ENCODE peak calls at places on chromosome 9, in nine cellular contexts. One of them, this sample, is unnamed.

GRCh38 chr9:3224931-3225330 is 300.9 kb downstream of the RFX3 start:
- DNase-seq in NCI-H510A treated with DMSO at 0.1 percent for 48 hours: no peak
- DNase-seq in NCI-H1092: peak
- DNase-seq in OCI-M1: no peak
- DNase-seq in stimulated activated CD4-positive, alpha-beta T cell treated with anti-CD3 and anti-CD28 coated beads, Interleukin-12 subunit alpha, Interleukin-12 subunit beta, amount 100 ng/mL, for 24 hours: no peak
- DNase-seq in effector memory CD8-positive, alpha-beta T cell: no peak
- DNase-seq in neuronal stem cell: no peak
- DNase-seq in HFF-Myc: no peak
- DNase-seq in A549: no peak
- DNase-seq in this sample: no peak

GRCh38 chr9:93057024-93057702 is 1.3 kb upstream of the SUSD3 start:
- DNase-seq in OCI-M1: no peak
- DNase-seq in HFF-Myc: no peak
- DNase-seq in NCI-H1092: no peak
- DNase-seq in effector memory CD8-positive, alpha-beta T cell: no peak
- DNase-seq in NCI-H510A treated with DMSO at 0.1 percent for 48 hours: no peak
- DNase-seq in stimulated activated CD4-positive, alpha-beta T cell treated with anti-CD3 and anti-CD28 coated beads, Interleukin-12 subunit alpha, Interleukin-12 subunit beta, amount 100 ng/mL, for 24 hours: no peak
- DNase-seq in A549: no peak
- DNase-seq in neuronal stem cell: no peak
- DNase-seq in this sample: no peak

GRCh38 chr9:107612136-107612535 is 122.6 kb upstream of the KLF4 start:
- DNase-seq in OCI-M1: peak
- DNase-seq in effector memory CD8-positive, alpha-beta T cell: no peak
- DNase-seq in stimulated activated CD4-positive, alpha-beta T cell treated with anti-CD3 and anti-CD28 coated beads, Interleukin-12 subunit alpha, Interleukin-12 subunit beta, amount 100 ng/mL, for 24 hours: no peak
- DNase-seq in HFF-Myc: no peak
- DNase-seq in neuronal stem cell: no peak
- DNase-seq in NCI-H1092: no peak
- DNase-seq in NCI-H510A treated with DMSO at 0.1 percent for 48 hours: no peak
- DNase-seq in A549: no peak
- DNase-seq in this sample: peak

GRCh38 chr9:21770877-21771560 is 31.4 kb upstream of the MTAP start:
- DNase-seq in neuronal stem cell: no peak
- DNase-seq in NCI-H510A treated with DMSO at 0.1 percent for 48 hours: no peak
- DNase-seq in effector memory CD8-positive, alpha-beta T cell: no peak
- DNase-seq in OCI-M1: peak
- DNase-seq in HFF-Myc: peak
- DNase-seq in stimulated activated CD4-positive, alpha-beta T cell treated with anti-CD3 and anti-CD28 coated beads, Interleukin-12 subunit alpha, Interleukin-12 subunit beta, amount 100 ng/mL, for 24 hours: no peak
- DNase-seq in A549: peak
- DNase-seq in NCI-H1092: no peak
- DNase-seq in this sample: no peak

GRCh38 chr9:92715488-92716231 is 45.7 kb upstream of the IPPK start:
- DNase-seq in A549: no peak
- DNase-seq in stimulated activated CD4-positive, alpha-beta T cell treated with anti-CD3 and anti-CD28 coated beads, Interleukin-12 subunit alpha, Interleukin-12 subunit beta, amount 100 ng/mL, for 24 hours: no peak
- DNase-seq in effector memory CD8-positive, alpha-beta T cell: no peak
- DNase-seq in neuronal stem cell: no peak
- DNase-seq in NCI-H510A treated with DMSO at 0.1 percent for 48 hours: no peak
- DNase-seq in HFF-Myc: no peak
- DNase-seq in NCI-H1092: no peak
- DNase-seq in OCI-M1: peak
- DNase-seq in this sample: peak

GRCh38 chr9:117073071-117073470 is 341.8 kb downstream of the ASTN2 start:
- DNase-seq in OCI-M1: no peak
- DNase-seq in neuronal stem cell: no peak
- DNase-seq in NCI-H1092: no peak
- DNase-seq in stimulated activated CD4-positive, alpha-beta T cell treated with anti-CD3 and anti-CD28 coated beads, Interleukin-12 subunit alpha, Interleukin-12 subunit beta, amount 100 ng/mL, for 24 hours: no peak
- DNase-seq in A549: no peak
- DNase-seq in NCI-H510A treated with DMSO at 0.1 percent for 48 hours: no peak
- DNase-seq in HFF-Myc: no peak
- DNase-seq in effector memory CD8-positive, alpha-beta T cell: no peak
- DNase-seq in this sample: no peak

GRCh38 chr9:72807765-72808445 is 144.9 kb downstream of the ALDH1A1 start:
- DNase-seq in stimulated activated CD4-positive, alpha-beta T cell treated with anti-CD3 and anti-CD28 coated beads, Interleukin-12 subunit alpha, Interleukin-12 subunit beta, amount 100 ng/mL, for 24 hours: no peak
- DNase-seq in NCI-H510A treated with DMSO at 0.1 percent for 48 hours: no peak
- DNase-seq in NCI-H1092: no peak
- DNase-seq in effector memory CD8-positive, alpha-beta T cell: no peak
- DNase-seq in OCI-M1: peak
- DNase-seq in HFF-Myc: no peak
- DNase-seq in A549: peak
- DNase-seq in neuronal stem cell: no peak
- DNase-seq in this sample: no peak

GRCh38 chr9:4011062-4011461 is 288.8 kb downstream of the GLIS3 start:
- DNase-seq in neuronal stem cell: no peak
- DNase-seq in NCI-H510A treated with DMSO at 0.1 percent for 48 hours: peak
- DNase-seq in stimulated activated CD4-positive, alpha-beta T cell treated with anti-CD3 and anti-CD28 coated beads, Interleukin-12 subunit alpha, Interleukin-12 subunit beta, amount 100 ng/mL, for 24 hours: no peak
- DNase-seq in NCI-H1092: no peak
- DNase-seq in HFF-Myc: no peak
- DNase-seq in A549: no peak
- DNase-seq in OCI-M1: no peak
- DNase-seq in effector memory CD8-positive, alpha-beta T cell: no peak
- DNase-seq in this sample: no peak

GRCh38 chr9:13690595-13690994 is 411.1 kb upstream of the MPDZ start:
- DNase-seq in OCI-M1: no peak
- DNase-seq in NCI-H510A treated with DMSO at 0.1 percent for 48 hours: no peak
- DNase-seq in effector memory CD8-positive, alpha-beta T cell: no peak
- DNase-seq in NCI-H1092: no peak
- DNase-seq in neuronal stem cell: no peak
- DNase-seq in A549: no peak
- DNase-seq in stimulated activated CD4-positive, alpha-beta T cell treated with anti-CD3 and anti-CD28 coated beads, Interleukin-12 subunit alpha, Interleukin-12 subunit beta, amount 100 ng/mL, for 24 hours: no peak
- DNase-seq in HFF-Myc: no peak
- DNase-seq in this sample: no peak

GRCh38 chr9:131732636-131733340 is 7.1 kb downstream of the RAPGEF1 start:
- DNase-seq in OCI-M1: no peak
- DNase-seq in A549: no peak
- DNase-seq in NCI-H510A treated with DMSO at 0.1 percent for 48 hours: no peak
- DNase-seq in stimulated activated CD4-positive, alpha-beta T cell treated with anti-CD3 and anti-CD28 coated beads, Interleukin-12 subunit alpha, Interleukin-12 subunit beta, amount 100 ng/mL, for 24 hours: no peak
- DNase-seq in effector memory CD8-positive, alpha-beta T cell: peak
- DNase-seq in neuronal stem cell: no peak
- DNase-seq in NCI-H1092: no peak
- DNase-seq in HFF-Myc: no peak
- DNase-seq in this sample: no peak

GRCh38 chr9:114909657-114910056 is 20.7 kb downstream of the TNFSF8 start:
- DNase-seq in neuronal stem cell: no peak
- DNase-seq in A549: no peak
- DNase-seq in stimulated activated CD4-positive, alpha-beta T cell treated with anti-CD3 and anti-CD28 coated beads, Interleukin-12 subunit alpha, Interleukin-12 subunit beta, amount 100 ng/mL, for 24 hours: no peak
- DNase-seq in NCI-H1092: no peak
- DNase-seq in effector memory CD8-positive, alpha-beta T cell: no peak
- DNase-seq in HFF-Myc: no peak
- DNase-seq in NCI-H510A treated with DMSO at 0.1 percent for 48 hours: peak
- DNase-seq in OCI-M1: no peak
- DNase-seq in this sample: no peak

GRCh38 chr9:129278391-129279237 is 100.6 kb upstream of the IER5L start:
- DNase-seq in A549: peak
- DNase-seq in OCI-M1: no peak
- DNase-seq in stimulated activated CD4-positive, alpha-beta T cell treated with anti-CD3 and anti-CD28 coated beads, Interleukin-12 subunit alpha, Interleukin-12 subunit beta, amount 100 ng/mL, for 24 hours: no peak
- DNase-seq in effector memory CD8-positive, alpha-beta T cell: no peak
- DNase-seq in NCI-H510A treated with DMSO at 0.1 percent for 48 hours: peak
- DNase-seq in NCI-H1092: no peak
- DNase-seq in HFF-Myc: no peak
- DNase-seq in neuronal stem cell: no peak
- DNase-seq in this sample: no peak

GRCh38 chr9:86460211-86461002 is 106.2 kb upstream of the TUT7 start:
- DNase-seq in stimulated activated CD4-positive, alpha-beta T cell treated with anti-CD3 and anti-CD28 coated beads, Interleukin-12 subunit alpha, Interleukin-12 subunit beta, amount 100 ng/mL, for 24 hours: no peak
- DNase-seq in neuronal stem cell: no peak
- DNase-seq in A549: no peak
- DNase-seq in OCI-M1: no peak
- DNase-seq in NCI-H510A treated with DMSO at 0.1 percent for 48 hours: no peak
- DNase-seq in NCI-H1092: no peak
- DNase-seq in HFF-Myc: no peak
- DNase-seq in effector memory CD8-positive, alpha-beta T cell: no peak
- DNase-seq in this sample: no peak

GRCh38 chr9:35756743-35757526 is 2.9 kb upstream of the MSMP start:
- DNase-seq in HFF-Myc: no peak
- DNase-seq in effector memory CD8-positive, alpha-beta T cell: no peak
- DNase-seq in OCI-M1: peak
- DNase-seq in A549: peak
- DNase-seq in neuronal stem cell: peak
- DNase-seq in stimulated activated CD4-positive, alpha-beta T cell treated with anti-CD3 and anti-CD28 coated beads, Interleukin-12 subunit alpha, Interleukin-12 subunit beta, amount 100 ng/mL, for 24 hours: peak
- DNase-seq in NCI-H510A treated with DMSO at 0.1 percent for 48 hours: peak
- DNase-seq in NCI-H1092: peak
- DNase-seq in this sample: peak

GRCh38 chr9:114911167-114911821 is 19.1 kb downstream of the TNFSF8 start:
- DNase-seq in stimulated activated CD4-positive, alpha-beta T cell treated with anti-CD3 and anti-CD28 coated beads, Interleukin-12 subunit alpha, Interleukin-12 subunit beta, amount 100 ng/mL, for 24 hours: no peak
- DNase-seq in HFF-Myc: no peak
- DNase-seq in NCI-H1092: peak
- DNase-seq in neuronal stem cell: peak
- DNase-seq in A549: peak
- DNase-seq in effector memory CD8-positive, alpha-beta T cell: no peak
- DNase-seq in NCI-H510A treated with DMSO at 0.1 percent for 48 hours: peak
- DNase-seq in OCI-M1: peak
- DNase-seq in this sample: no peak

GRCh38 chr9:4084440-4084818 is 215.4 kb downstream of the GLIS3 start:
- DNase-seq in neuronal stem cell: no peak
- DNase-seq in NCI-H510A treated with DMSO at 0.1 percent for 48 hours: no peak
- DNase-seq in NCI-H1092: no peak
- DNase-seq in A549: no peak
- DNase-seq in OCI-M1: peak
- DNase-seq in effector memory CD8-positive, alpha-beta T cell: no peak
- DNase-seq in stimulated activated CD4-positive, alpha-beta T cell treated with anti-CD3 and anti-CD28 coated beads, Interleukin-12 subunit alpha, Interleukin-12 subunit beta, amount 100 ng/mL, for 24 hours: no peak
- DNase-seq in HFF-Myc: no peak
- DNase-seq in this sample: peak

GRCh38 chr9:127734747-127735529 is at the start of gene TOR2A:
- DNase-seq in HFF-Myc: peak
- DNase-seq in stimulated activated CD4-positive, alpha-beta T cell treated with anti-CD3 and anti-CD28 coated beads, Interleukin-12 subunit alpha, Interleukin-12 subunit beta, amount 100 ng/mL, for 24 hours: peak
- DNase-seq in effector memory CD8-positive, alpha-beta T cell: peak
- DNase-seq in neuronal stem cell: peak
- DNase-seq in A549: peak
- DNase-seq in NCI-H1092: peak
- DNase-seq in NCI-H510A treated with DMSO at 0.1 percent for 48 hours: peak
- DNase-seq in OCI-M1: peak
- DNase-seq in this sample: peak

GRCh38 chr9:128340691-128341434 is 536 bp downstream of the SLC27A4 start:
- DNase-seq in neuronal stem cell: no peak
- DNase-seq in A549: no peak
- DNase-seq in OCI-M1: peak
- DNase-seq in effector memory CD8-positive, alpha-beta T cell: no peak
- DNase-seq in stimulated activated CD4-positive, alpha-beta T cell treated with anti-CD3 and anti-CD28 coated beads, Interleukin-12 subunit alpha, Interleukin-12 subunit beta, amount 100 ng/mL, for 24 hours: no peak
- DNase-seq in HFF-Myc: no peak
- DNase-seq in NCI-H510A treated with DMSO at 0.1 percent for 48 hours: no peak
- DNase-seq in NCI-H1092: peak
- DNase-seq in this sample: peak

GRCh38 chr9:16268037-16269010 is 602.1 kb downstream of the BNC2 start:
- DNase-seq in neuronal stem cell: no peak
- DNase-seq in effector memory CD8-positive, alpha-beta T cell: no peak
- DNase-seq in stimulated activated CD4-positive, alpha-beta T cell treated with anti-CD3 and anti-CD28 coated beads, Interleukin-12 subunit alpha, Interleukin-12 subunit beta, amount 100 ng/mL, for 24 hours: no peak
- DNase-seq in HFF-Myc: peak
- DNase-seq in NCI-H510A treated with DMSO at 0.1 percent for 48 hours: no peak
- DNase-seq in NCI-H1092: no peak
- DNase-seq in A549: no peak
- DNase-seq in OCI-M1: peak
- DNase-seq in this sample: no peak

GRCh38 chr9:97864396-97864795 is 11.4 kb downstream of the FOXE1 start:
- DNase-seq in NCI-H1092: no peak
- DNase-seq in NCI-H510A treated with DMSO at 0.1 percent for 48 hours: no peak
- DNase-seq in effector memory CD8-positive, alpha-beta T cell: no peak
- DNase-seq in stimulated activated CD4-positive, alpha-beta T cell treated with anti-CD3 and anti-CD28 coated beads, Interleukin-12 subunit alpha, Interleukin-12 subunit beta, amount 100 ng/mL, for 24 hours: no peak
- DNase-seq in OCI-M1: no peak
- DNase-seq in neuronal stem cell: no peak
- DNase-seq in HFF-Myc: no peak
- DNase-seq in A549: no peak
- DNase-seq in this sample: no peak

GRCh38 chr9:101582593-101582992 is 12.2 kb downstream of the PPP3R2 start:
- DNase-seq in OCI-M1: no peak
- DNase-seq in effector memory CD8-positive, alpha-beta T cell: no peak
- DNase-seq in stimulated activated CD4-positive, alpha-beta T cell treated with anti-CD3 and anti-CD28 coated beads, Interleukin-12 subunit alpha, Interleukin-12 subunit beta, amount 100 ng/mL, for 24 hours: no peak
- DNase-seq in HFF-Myc: peak
- DNase-seq in NCI-H510A treated with DMSO at 0.1 percent for 48 hours: no peak
- DNase-seq in NCI-H1092: no peak
- DNase-seq in neuronal stem cell: no peak
- DNase-seq in A549: peak
- DNase-seq in this sample: no peak

GRCh38 chr9:104863180-104863883 is 64.6 kb downstream of the ABCA1 start:
- DNase-seq in NCI-H1092: peak
- DNase-seq in A549: peak
- DNase-seq in neuronal stem cell: peak
- DNase-seq in HFF-Myc: peak
- DNase-seq in OCI-M1: peak
- DNase-seq in effector memory CD8-positive, alpha-beta T cell: peak
- DNase-seq in NCI-H510A treated with DMSO at 0.1 percent for 48 hours: peak
- DNase-seq in stimulated activated CD4-positive, alpha-beta T cell treated with anti-CD3 and anti-CD28 coated beads, Interleukin-12 subunit alpha, Interleukin-12 subunit beta, amount 100 ng/mL, for 24 hours: peak
- DNase-seq in this sample: peak

GRCh38 chr9:21995652-21996275 is 1.2 kb downstream of the CDKN2B-AS1 start:
- DNase-seq in NCI-H510A treated with DMSO at 0.1 percent for 48 hours: peak
- DNase-seq in NCI-H1092: peak
- DNase-seq in HFF-Myc: no peak
- DNase-seq in A549: no peak
- DNase-seq in stimulated activated CD4-positive, alpha-beta T cell treated with anti-CD3 and anti-CD28 coated beads, Interleukin-12 subunit alpha, Interleukin-12 subunit beta, amount 100 ng/mL, for 24 hours: no peak
- DNase-seq in effector memory CD8-positive, alpha-beta T cell: no peak
- DNase-seq in neuronal stem cell: no peak
- DNase-seq in OCI-M1: peak
- DNase-seq in this sample: peak

GRCh38 chr9:107750741-107751521 is 261.4 kb upstream of the KLF4 start:
- DNase-seq in HFF-Myc: peak
- DNase-seq in A549: peak
- DNase-seq in stimulated activated CD4-positive, alpha-beta T cell treated with anti-CD3 and anti-CD28 coated beads, Interleukin-12 subunit alpha, Interleukin-12 subunit beta, amount 100 ng/mL, for 24 hours: no peak
- DNase-seq in NCI-H1092: no peak
- DNase-seq in effector memory CD8-positive, alpha-beta T cell: no peak
- DNase-seq in OCI-M1: peak
- DNase-seq in NCI-H510A treated with DMSO at 0.1 percent for 48 hours: no peak
- DNase-seq in neuronal stem cell: no peak
- DNase-seq in this sample: peak

GRCh38 chr9:87343816-87344438 is 153.7 kb upstream of the DAPK1 start:
- DNase-seq in effector memory CD8-positive, alpha-beta T cell: no peak
- DNase-seq in OCI-M1: no peak
- DNase-seq in HFF-Myc: no peak
- DNase-seq in NCI-H1092: no peak
- DNase-seq in NCI-H510A treated with DMSO at 0.1 percent for 48 hours: no peak
- DNase-seq in neuronal stem cell: no peak
- DNase-seq in A549: no peak
- DNase-seq in stimulated activated CD4-positive, alpha-beta T cell treated with anti-CD3 and anti-CD28 coated beads, Interleukin-12 subunit alpha, Interleukin-12 subunit beta, amount 100 ng/mL, for 24 hours: no peak
- DNase-seq in this sample: no peak

GRCh38 chr9:85575868-85576267 is 165.9 kb downstream of the AGTPBP1 start:
- DNase-seq in OCI-M1: no peak
- DNase-seq in effector memory CD8-positive, alpha-beta T cell: no peak
- DNase-seq in NCI-H1092: no peak
- DNase-seq in HFF-Myc: no peak
- DNase-seq in A549: no peak
- DNase-seq in NCI-H510A treated with DMSO at 0.1 percent for 48 hours: no peak
- DNase-seq in neuronal stem cell: no peak
- DNase-seq in stimulated activated CD4-positive, alpha-beta T cell treated with anti-CD3 and anti-CD28 coated beads, Interleukin-12 subunit alpha, Interleukin-12 subunit beta, amount 100 ng/mL, for 24 hours: no peak
- DNase-seq in this sample: no peak

GRCh38 chr9:130962418-130963316 is 23.6 kb upstream of the FIBCD1 start:
- DNase-seq in A549: peak
- DNase-seq in HFF-Myc: peak
- DNase-seq in neuronal stem cell: no peak
- DNase-seq in stimulated activated CD4-positive, alpha-beta T cell treated with anti-CD3 and anti-CD28 coated beads, Interleukin-12 subunit alpha, Interleukin-12 subunit beta, amount 100 ng/mL, for 24 hours: no peak
- DNase-seq in OCI-M1: no peak
- DNase-seq in NCI-H510A treated with DMSO at 0.1 percent for 48 hours: no peak
- DNase-seq in effector memory CD8-positive, alpha-beta T cell: no peak
- DNase-seq in NCI-H1092: no peak
- DNase-seq in this sample: no peak

GRCh38 chr9:127346584-127346983 is 50.4 kb upstream of the SLC2A8 start:
- DNase-seq in effector memory CD8-positive, alpha-beta T cell: no peak
- DNase-seq in OCI-M1: no peak
- DNase-seq in A549: no peak
- DNase-seq in stimulated activated CD4-positive, alpha-beta T cell treated with anti-CD3 and anti-CD28 coated beads, Interleukin-12 subunit alpha, Interleukin-12 subunit beta, amount 100 ng/mL, for 24 hours: no peak
- DNase-seq in HFF-Myc: no peak
- DNase-seq in neuronal stem cell: no peak
- DNase-seq in NCI-H1092: no peak
- DNase-seq in NCI-H510A treated with DMSO at 0.1 percent for 48 hours: no peak
- DNase-seq in this sample: no peak

GRCh38 chr9:111036068-111036789 is 2.0 kb downstream of the LPAR1 start:
- DNase-seq in HFF-Myc: no peak
- DNase-seq in A549: peak
- DNase-seq in effector memory CD8-positive, alpha-beta T cell: no peak
- DNase-seq in OCI-M1: no peak
- DNase-seq in NCI-H1092: no peak
- DNase-seq in neuronal stem cell: peak
- DNase-seq in NCI-H510A treated with DMSO at 0.1 percent for 48 hours: peak
- DNase-seq in stimulated activated CD4-positive, alpha-beta T cell treated with anti-CD3 and anti-CD28 coated beads, Interleukin-12 subunit alpha, Interleukin-12 subunit beta, amount 100 ng/mL, for 24 hours: no peak
- DNase-seq in this sample: peak

GRCh38 chr9:135655317-135656003 is 7.6 kb upstream of the LCN9 start:
- DNase-seq in NCI-H510A treated with DMSO at 0.1 percent for 48 hours: no peak
- DNase-seq in A549: no peak
- DNase-seq in effector memory CD8-positive, alpha-beta T cell: no peak
- DNase-seq in NCI-H1092: no peak
- DNase-seq in neuronal stem cell: no peak
- DNase-seq in OCI-M1: no peak
- DNase-seq in HFF-Myc: no peak
- DNase-seq in stimulated activated CD4-positive, alpha-beta T cell treated with anti-CD3 and anti-CD28 coated beads, Interleukin-12 subunit alpha, Interleukin-12 subunit beta, amount 100 ng/mL, for 24 hours: no peak
- DNase-seq in this sample: no peak

GRCh38 chr9:114276908-114277821 is 45.7 kb upstream of the ORM1 start:
- DNase-seq in A549: no peak
- DNase-seq in NCI-H510A treated with DMSO at 0.1 percent for 48 hours: no peak
- DNase-seq in OCI-M1: no peak
- DNase-seq in stimulated activated CD4-positive, alpha-beta T cell treated with anti-CD3 and anti-CD28 coated beads, Interleukin-12 subunit alpha, Interleukin-12 subunit beta, amount 100 ng/mL, for 24 hours: no peak
- DNase-seq in NCI-H1092: no peak
- DNase-seq in neuronal stem cell: no peak
- DNase-seq in HFF-Myc: peak
- DNase-seq in effector memory CD8-positive, alpha-beta T cell: no peak
- DNase-seq in this sample: peak